ENCODE peak calls at places on chromosome 4, in four cellular contexts. P is cardiac muscle cell; N is GM23248; T is stimulated activated CD4-positive, alpha-beta T cell treated with anti-CD3 and anti-CD28 coated beads, Interleukin-12 subunit alpha, Interleukin-12 subunit beta, amount 100 ng/mL, for 48 hours. E is an unnamed sample.

GRCh38 chr4:47704693-47705325 is 133.1 kb downstream of the CORIN start:
- DNase-seq in N (peak), T (no peak), P (peak), E (peak)

GRCh38 chr4:152540293-152540674 is 4.4 kb upstream of the FBXW7 start:
- DNase-seq in N (no peak), P (no peak), T (no peak), E (no peak)

GRCh38 chr4:78922207-78922606 is 17.0 kb downstream of the PAQR3 start:
- DNase-seq in N (peak), T (no peak), P (peak), E (no peak)

GRCh38 chr4:171714791-171715454 is 98.3 kb upstream of the GALNTL6 start:
- DNase-seq in P (no peak), N (no peak), T (no peak), E (no peak)

GRCh38 chr4:47195706-47196105 is 164.3 kb downstream of the GABRB1 start:
- DNase-seq in P (no peak), N (no peak), T (no peak), E (no peak)

GRCh38 chr4:163967710-163968109 is 473.2 kb downstream of the TMA16 start:
- DNase-seq in P (no peak), N (no peak), T (no peak), E (no peak)

GRCh38 chr4:8400641-8401325 is 39.7 kb downstream of the ACOX3 start:
- DNase-seq in T (no peak), P (no peak), N (peak), E (no peak)

GRCh38 chr4:38241541-38241940 is 281.3 kb downstream of the PTTG2 start:
- DNase-seq in T (no peak), P (no peak), N (peak), E (no peak)

GRCh38 chr4:1459081-1459480 is 52.8 kb upstream of the NKX1-1 start:
- DNase-seq in T (no peak), N (no peak), P (no peak), E (peak)

GRCh38 chr4:186058253-186058979 is 10.5 kb upstream of the TLR3 start:
- DNase-seq in P (no peak), N (no peak), T (no peak), E (no peak)

GRCh38 chr4:158929939-158930344 is 161.1 kb downstream of the FNIP2 start:
- DNase-seq in P (no peak), N (no peak), T (no peak), E (no peak)

GRCh38 chr4:58809948-58810347 is 1699.8 kb upstream of the IGFBP7 start:
- DNase-seq in N (no peak), T (no peak), P (no peak), E (no peak)

GRCh38 chr4:156515295-156515694 is 456.3 kb downstream of the PDGFC start:
- DNase-seq in P (no peak), N (no peak), T (no peak), E (no peak)

GRCh38 chr4:13399257-13399656 is 84.9 kb downstream of the RAB28 start:
- DNase-seq in P (peak), T (no peak), N (peak), E (no peak)